ENCODE peak calls at places on chromosomes 7 and 10, in four cellular contexts. Q is CD8-positive, alpha-beta T cell; P is heart right ventricle; V is A549. A is an unnamed sample.

GRCh38 chr7:6172331-6173295 is 99.8 kb downstream of the CYTH3 start:
- DNase-seq in Q (no peak), P (peak; percentile 25), V (no peak), A (no peak)

GRCh38 chr10:122997864-122998263 is 10.7 kb downstream of the IKZF5 start:
- DNase-seq in Q (no peak), P (no peak), V (no peak), A (no peak)

GRCh38 chr7:111224354-111225231 is 133.7 kb downstream of the LRRN3 start:
- DNase-seq in Q (no peak), P (no peak), V (no peak), A (no peak)

GRCh38 chr7:141593134-141593533 is 41.9 kb downstream of the AGK start:
- DNase-seq in Q (no peak), P (no peak), V (no peak), A (no peak)

GRCh38 chr7:134452991-134453473 is 5.9 kb downstream of the AKR1B1 start:
- DNase-seq in Q (no peak), P (no peak), V (no peak), A (no peak)

GRCh38 chr7:84021292-84021898 is 173.2 kb downstream of the SEMA3A start:
- DNase-seq in Q (no peak), P (no peak), V (no peak), A (no peak)

GRCh38 chr10:19488592-19489280 is 327.5 kb upstream of the PLXDC2 start:
- DNase-seq in Q (no peak), P (peak; percentile 36), V (no peak), A (no peak)

GRCh38 chr10:38094923-38095574 is 912 bp downstream of the ZNF37A start:
- DNase-seq in Q (no peak), P (peak; percentile 8), V (peak; percentile 5), A (no peak)

GRCh38 chr7:121126801-121127534 is 138.5 kb downstream of the CPED1 start:
- DNase-seq in Q (no peak), P (no peak), V (no peak), A (no peak)

GRCh38 chr7:102433319-102434038 is at the start of gene ORAI2:
- DNase-seq in Q (peak; percentile 86), P (peak; percentile 85), V (peak; percentile 81), A (peak; percentile 82)

GRCh38 chr7:94391716-94392390 is 2.8 kb upstream of the COL1A2 start:
- DNase-seq in Q (no peak), P (no peak), V (no peak), A (no peak)

GRCh38 chr10:49831352-49832040 is 69.4 kb upstream of the OGDHL start:
- DNase-seq in Q (no peak), P (no peak), V (no peak), A (no peak)

GRCh38 chr10:73931767-73932624 is 21.1 kb downstream of the PLAU start:
- DNase-seq in Q (peak; percentile 42), P (no peak), V (peak; percentile 72), A (peak; percentile 20)

GRCh38 chr7:4416436-4417092 is 265.5 kb upstream of the FOXK1 start:
- DNase-seq in Q (no peak), P (no peak), V (no peak), A (no peak)

GRCh38 chr7:47602272-47603004 is 20.5 kb upstream of the TNS3 start:
- DNase-seq in Q (no peak), P (no peak), V (no peak), A (no peak)

GRCh38 chr7:131546126-131546525 is 10.3 kb downstream of the PODXL start:
- DNase-seq in Q (no peak), P (no peak), V (no peak), A (no peak)

GRCh38 chr7:109354000-109354399 is 784.3 kb downstream of the DNAJB9 start:
- DNase-seq in Q (no peak), P (no peak), V (no peak), A (no peak)

GRCh38 chr7:1999278-1999984 is 233.3 kb downstream of the MAD1L1 start:
- DNase-seq in Q (no peak), P (peak; percentile 5), V (no peak), A (no peak)

GRCh38 chr10:50421026-50421719 is 169.9 kb upstream of the ASAH2 start:
- DNase-seq in Q (no peak), P (no peak), V (peak; percentile 47), A (peak; percentile 51)

DNA sequence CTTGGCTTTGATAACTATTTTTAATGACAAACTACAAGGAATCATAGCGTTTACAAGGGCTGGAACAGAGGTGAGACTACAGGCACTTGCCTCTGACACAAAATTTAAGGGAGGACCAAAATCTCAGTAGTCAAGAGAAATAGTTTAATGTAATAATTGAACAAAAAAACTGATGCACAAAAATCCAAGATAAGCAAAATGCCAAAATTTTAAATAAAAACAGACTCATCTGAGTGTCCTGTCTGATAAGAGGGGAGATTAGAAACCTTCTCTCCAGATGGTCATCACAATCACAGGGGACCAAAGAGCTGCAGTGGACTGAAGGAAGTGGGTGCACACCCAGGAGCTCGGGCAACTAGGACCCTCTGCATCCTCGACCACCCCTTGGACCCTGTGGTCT is 70.5 kb downstream of the PARD3 start:
- DNase-seq in Q (no peak), P (no peak), V (no peak), A (no peak)
- H3K27ac ChIP-seq in Q (no peak overlapping the region), P (no peak overlapping the region), V (no peak overlapping the region), A (no peak overlapping the region)

GRCh38 chr7:10156972-10157371 is 816.7 kb upstream of the PHF14 start:
- DNase-seq in Q (no peak), P (no peak), V (no peak), A (no peak)
- H3K9me3 ChIP-seq in Q (no peaks in the 10 kb centered on the region), P (no peaks in the 10 kb centered on the region), V (no peaks in the 10 kb centered on the region), A (no peaks in the 10 kb centered on the region)

DNA sequence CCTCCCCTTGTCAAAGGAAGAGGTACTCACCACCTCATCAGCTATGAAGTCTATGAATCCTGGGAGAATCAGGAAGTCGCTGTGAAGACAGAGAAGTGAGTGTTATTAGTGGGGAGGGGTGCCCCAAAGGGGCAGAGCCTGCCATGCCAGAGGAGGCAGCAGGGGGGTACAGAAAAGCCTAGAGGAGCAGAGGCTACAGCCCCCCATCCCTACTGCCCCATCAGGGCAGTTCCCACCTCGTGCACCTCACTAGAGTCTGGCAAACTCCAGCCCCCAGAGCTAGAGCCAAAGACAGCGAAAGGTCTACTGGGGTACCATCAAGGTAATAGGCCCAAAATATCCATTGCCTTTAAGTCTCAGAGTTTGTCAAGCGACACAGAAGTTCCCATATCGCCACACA is 6.1 kb downstream of the IMPDH1 start:
- DNase-seq in Q (no peak), P (no peak), V (no peak), A (no peak)
- H3K4me1 ChIP-seq in Q (peaks cover 36% of the 10 kb centered on the region), P (peaks cover 42% of the 10 kb centered on the region), V (peaks cover 32% of the 10 kb centered on the region), A (peaks cover 36% of the 10 kb centered on the region)

GRCh38 chr10:102467971-102468438 is 16.7 kb upstream of the C10orf95 start:
- DNase-seq in Q (no peak), P (no peak), V (no peak), A (no peak)
- H3K27ac ChIP-seq in Q (no peak overlapping the region), P (no peak overlapping the region), V (no peak overlapping the region), A (no peak overlapping the region)